ENCODE peak calls at places on chromosomes 1 and 21, in five cellular contexts. H is NCI-H1092 treated with DMSO at 0.1 percent for 48 hours; K is activated T-helper 1 cell treated with anti-CD3 and anti-CD28 coated beads, Interleukin-12 subunit alpha, Interleukin-12 subunit beta, Interleukin-2, Interleukin-4 antibody, amounts not matched to agents 30 ng/mL and 10 ng/mL and 1 ng/mL, durations not matched to agents 14 hours and 24 hours and 36 hours; R is fibroblast of villous mesenchyme; N is WTC11. E is an unnamed sample.

GRCh38 chr1:170593173-170593572 is 61.2 kb downstream of the GORAB start:
- DNase-seq in N (no peak), K (no peak), H (no peak), R (peak; percentile 27), E (no peak)

GRCh38 chr1:31587720-31588423 is 11.6 kb downstream of the TINAGL1 start:
- DNase-seq in K (peak; percentile 24), N (peak; percentile 85), H (peak; percentile 44), R (peak; percentile 54), E (peak; percentile 54)

GRCh38 chr1:10679521-10680220 is 116.8 kb downstream of the CASZ1 start:
- DNase-seq in N (peak; percentile 87), R (peak; percentile 72), H (peak; percentile 59), K (no peak), E (no peak)

GRCh38 chr1:93908394-93909145 is 660 bp downstream of the GCLM start:
- DNase-seq in N (peak; percentile 52), H (peak; percentile 10), K (peak; percentile 45), R (no peak), E (peak; percentile 64)

GRCh38 chr1:165849336-165850133 is 22.1 kb downstream of the UCK2 start:
- DNase-seq in H (no peak), R (no peak), N (no peak), K (no peak), E (no peak)

GRCh38 chr1:43711524-43712386 is 4.4 kb downstream of the ST3GAL3 start:
- DNase-seq in H (no peak), N (no peak), K (no peak), R (peak; percentile 85), E (no peak)

GRCh38 chr1:117607471-117607870 is 1.6 kb downstream of the TENT5C start:
- DNase-seq in H (no peak), N (peak; percentile 21), R (no peak), K (peak; percentile 26), E (peak; percentile 74)

GRCh38 chr1:234997201-234998173 is 131.2 kb downstream of the TOMM20 start:
- DNase-seq in H (peak; percentile 45), R (peak; percentile 99), N (no peak), K (no peak), E (no peak)

GRCh38 chr21:29334717-29335428 is 36.2 kb downstream of the BACH1 start:
- DNase-seq in R (peak; percentile 89), N (no peak), K (no peak), H (no peak), E (no peak)

GRCh38 chr1:119582801-119583200 is 65.3 kb downstream of the ZNF697 start:
- DNase-seq in R (peak; percentile 72), H (peak; percentile 34), K (no peak), N (peak; percentile 79), E (peak; percentile 17)

GRCh38 chr1:150259758-150260669 is 2.4 kb downstream of the CA14 start:
- DNase-seq in K (no peak), R (peak; percentile 47), N (peak; percentile 79), H (peak; percentile 43), E (no peak)

GRCh38 chr21:32372755-32373154 is 20.1 kb downstream of the URB1 start:
- DNase-seq in N (no peak), R (peak; percentile 61), H (no peak), K (no peak), E (no peak)

GRCh38 chr1:209190591-209191241 is 392.8 kb upstream of the CAMK1G start:
- DNase-seq in N (peak; percentile 86), R (peak; percentile 19), H (peak; percentile 85), K (no peak), E (peak; percentile 21)

GRCh38 chr1:229843627-229844238 is 217.7 kb downstream of the URB2 start:
- DNase-seq in H (no peak), N (no peak), R (peak; percentile 63), K (no peak), E (no peak)

GRCh38 chr21:29416268-29416667 is 117.5 kb downstream of the BACH1 start:
- DNase-seq in H (no peak), R (no peak), N (no peak), K (no peak), E (no peak)

GRCh38 chr1:242225770-242226573 is 227.1 kb upstream of the MAP1LC3C start:
- DNase-seq in N (no peak), H (no peak), K (no peak), R (no peak), E (no peak)

GRCh38 chr1:206117151-206117948 is at the start of gene AVPR1B:
- DNase-seq in R (peak; percentile 18), N (peak; percentile 60), H (peak; percentile 75), K (no peak), E (no peak)

GRCh38 chr1:244801246-244801645 is 34.2 kb upstream of the COX20 start:
- DNase-seq in N (peak; percentile 43), R (peak; percentile 34), H (peak; percentile 21), K (peak; percentile 6), E (peak; percentile 51)

GRCh38 chr1:203342192-203342940 is 8.6 kb downstream of the FMOD start:
- DNase-seq in N (peak; percentile 83), R (peak; percentile 44), H (peak; percentile 72), K (peak; percentile 34), E (peak; percentile 40)

GRCh38 chr1:94025383-94026340 is 95.3 kb downstream of the ABCA4 start:
- DNase-seq in K (no peak), H (peak; percentile 50), N (no peak), R (peak; percentile 85), E (no peak)

GRCh38 chr21:35511298-35512162 is 462.4 kb upstream of the RUNX1 start:
- DNase-seq in K (no peak), H (no peak), R (peak; percentile 68), N (no peak), E (no peak)